ENCODE peak calls at places on chromosomes 11 and 22, in five cellular contexts. G is DND-41, A is NB4, X is glutamatergic neuron, L is NCI-H1092. E is an unnamed sample.

GRCh38 chr11:115869780-115870431 is 365.7 kb upstream of the CADM1 start:
- DNase-seq in G (no peak), A (peak), X (peak), L (peak), E (peak)

GRCh38 chr11:134916421-134916820 is 504.4 kb upstream of the B3GAT1 start:
- DNase-seq in G (no peak), A (no peak), X (no peak), L (no peak), E (no peak)

GRCh38 chr11:95231126-95231880 is at the start of gene SESN3:
- DNase-seq in G (peak), A (peak), X (peak), L (peak), E (peak)

GRCh38 chr11:47187723-47188122 is 1.5 kb upstream of the PACSIN3 start:
- DNase-seq in G (no peak), A (no peak), X (no peak), L (no peak), E (no peak)

GRCh38 chr11:72308226-72309073 is 64.5 kb upstream of the PHOX2A start:
- DNase-seq in G (no peak), A (no peak), X (peak), L (peak), E (peak)

GRCh38 chr11:111419641-111420327 is 40.7 kb upstream of the POU2AF1 start:
- DNase-seq in G (no peak), A (no peak), X (no peak), L (peak), E (no peak)

GRCh38 chr22:36741968-36742367 is 34.0 kb downstream of the IFT27 start:
- DNase-seq in G (no peak), A (no peak), X (no peak), L (no peak), E (no peak)

GRCh38 chr11:45590743-45591142 is 74.7 kb downstream of the CHST1 start:
- DNase-seq in G (no peak), A (no peak), X (no peak), L (peak), E (peak)

GRCh38 chr11:10441652-10442503 is 13.2 kb upstream of the AMPD3 start:
- DNase-seq in G (peak), A (peak), X (no peak), L (no peak), E (no peak)

GRCh38 chr11:48047616-48048015 is 67.3 kb downstream of the PTPRJ start:
- DNase-seq in G (no peak), A (peak), X (no peak), L (no peak), E (no peak)

GRCh38 chr11:68870470-68870869 is 28.8 kb upstream of the CPT1A start:
- DNase-seq in G (no peak), A (peak), X (no peak), L (no peak), E (no peak)

E was measured in H4.